ENCODE peak calls at places on chromosomes 4 and X, in five cellular contexts. J is pancreas, Y is endodermal cell, W is upper lobe of left lung, B is prostate gland. D is an unnamed sample.

GRCh38 chrX:7170903-7171302 is 22.9 kb upstream of the PUDP start:
- DNase-seq in J (no peak), Y (peak), W (peak), B (no peak), D (no peak)

GRCh38 chr4:139736257-139736626 is 70.6 kb downstream of the MGST2 start:
- DNase-seq in J (no peak), Y (peak), W (no peak), B (no peak), D (no peak)

GRCh38 chrX:89034679-89035078 is 287.7 kb downstream of the CPXCR1 start:
- DNase-seq in J (no peak), Y (no peak), W (no peak), B (no peak), D (no peak)

GRCh38 chrX:13898084-13898483 is 81.2 kb upstream of the GPM6B start:
- DNase-seq in J (no peak), Y (peak), W (no peak), B (no peak), D (no peak)

GRCh38 chrX:107562482-107562881 is 65.8 kb upstream of the PRPS1 start:
- DNase-seq in J (no peak), Y (peak), W (no peak), B (no peak), D (no peak)

GRCh38 chr4:118280501-118281218 is 72.1 kb downstream of the PRSS12 start:
- DNase-seq in J (no peak), Y (peak), W (peak), B (peak), D (no peak)

GRCh38 chr4:158208931-158209640 is 1.2 kb upstream of the TMEM144 start:
- DNase-seq in J (no peak), Y (no peak), W (no peak), B (no peak), D (no peak)

GRCh38 chr4:76035146-76035545 is 724 bp downstream of the CXCL11 start:
- DNase-seq in J (no peak), Y (no peak), W (no peak), B (no peak), D (no peak)

GRCh38 chrX:23752740-23753435 is 9.8 kb upstream of the ACOT9 start:
- DNase-seq in J (no peak), Y (no peak), W (no peak), B (no peak), D (no peak)

GRCh38 chr4:174084542-174084941 is 198.9 kb downstream of the FBXO8 start:
- DNase-seq in J (no peak), Y (no peak), W (no peak), B (no peak), D (no peak)

GRCh38 chr4:82431026-82431745 is 796 bp downstream of the ENOPH1 start:
- DNase-seq in J (peak), Y (peak), W (peak), B (peak), D (no peak)

GRCh38 chr4:109702950-109703663 is at the start of gene CASP6:
- DNase-seq in J (peak), Y (peak), W (peak), B (peak), D (peak)

GRCh38 chr4:186931519-186931918 is 207.9 kb upstream of the FAT1 start:
- DNase-seq in J (no peak), Y (no peak), W (no peak), B (no peak), D (no peak)

GRCh38 chr4:106717094-106717493 is 319.0 kb downstream of the DKK2 start:
- DNase-seq in J (no peak), Y (no peak), W (no peak), B (no peak), D (no peak)

GRCh38 chrX:129522184-129523059 is 868 bp downstream of the SMARCA1 start:
- DNase-seq in J (peak), Y (peak), W (peak), B (peak), D (no peak)

GRCh38 chrX:101009086-101009485 is 39.6 kb downstream of the ARL13A start:
- DNase-seq in J (no peak), Y (no peak), W (no peak), B (no peak), D (no peak)

GRCh38 chrX:15653961-15654360 is 10.6 kb downstream of the CLTRN start:
- DNase-seq in J (no peak), Y (no peak), W (no peak), B (no peak), D (no peak)

GRCh38 chr4:835148-836002 is 9.4 kb upstream of the CPLX1 start:
- DNase-seq in J (peak), Y (no peak), W (peak), B (no peak), D (no peak)

GRCh38 chr4:81214518-81215218 is 354 bp downstream of the PRKG2 start:
- DNase-seq in J (peak), Y (peak), W (peak), B (no peak), D (no peak)

GRCh38 chrX:67693928-67694327 is 150.1 kb downstream of the AR start:
- DNase-seq in J (no peak), Y (no peak), W (no peak), B (no peak), D (no peak)

GRCh38 chr4:30721353-30722091 is 1.4 kb downstream of the PCDH7 start:
- DNase-seq in J (peak), Y (peak), W (no peak), B (peak), D (no peak)

GRCh38 chr4:30720656-30721352 is 635 bp downstream of the PCDH7 start:
- DNase-seq in J (peak), Y (no peak), W (no peak), B (no peak), D (no peak)

GRCh38 chr4:30722916-30723270 is 2.7 kb downstream of the PCDH7 start:
- DNase-seq in J (no peak), Y (peak), W (no peak), B (no peak), D (no peak)

GRCh38 chr4:30724217-30724616 is 4.0 kb downstream of the PCDH7 start:
- DNase-seq in J (no peak), Y (no peak), W (no peak), B (no peak), D (no peak)

GRCh38 chr4:30722092-30722915 is 2.1 kb downstream of the PCDH7 start:
- DNase-seq in J (peak), Y (no peak), W (no peak), B (no peak), D (no peak)
- H3K4me3 ChIP-seq in J (no peak), Y (peak), W (peak), B (peak), D (no peak)

GRCh38 chr4:37388672-37389368 is 144.3 kb downstream of the NWD2 start:
- DNase-seq in J (no peak), Y (peak), W (peak), B (no peak), D (no peak)

GRCh38 chr4:37393889-37394288 is 149.3 kb downstream of the NWD2 start:
- DNase-seq in J (no peak), Y (no peak), W (no peak), B (no peak), D (no peak)

GRCh38 chr4:37389369-37389765 is 144.8 kb downstream of the NWD2 start:
- DNase-seq in J (no peak), Y (peak), W (no peak), B (no peak), D (no peak)

GRCh38 chr4:37392540-37393255 is 148.2 kb downstream of the NWD2 start:
- DNase-seq in J (peak), Y (no peak), W (peak), B (no peak), D (no peak)

DNA sequence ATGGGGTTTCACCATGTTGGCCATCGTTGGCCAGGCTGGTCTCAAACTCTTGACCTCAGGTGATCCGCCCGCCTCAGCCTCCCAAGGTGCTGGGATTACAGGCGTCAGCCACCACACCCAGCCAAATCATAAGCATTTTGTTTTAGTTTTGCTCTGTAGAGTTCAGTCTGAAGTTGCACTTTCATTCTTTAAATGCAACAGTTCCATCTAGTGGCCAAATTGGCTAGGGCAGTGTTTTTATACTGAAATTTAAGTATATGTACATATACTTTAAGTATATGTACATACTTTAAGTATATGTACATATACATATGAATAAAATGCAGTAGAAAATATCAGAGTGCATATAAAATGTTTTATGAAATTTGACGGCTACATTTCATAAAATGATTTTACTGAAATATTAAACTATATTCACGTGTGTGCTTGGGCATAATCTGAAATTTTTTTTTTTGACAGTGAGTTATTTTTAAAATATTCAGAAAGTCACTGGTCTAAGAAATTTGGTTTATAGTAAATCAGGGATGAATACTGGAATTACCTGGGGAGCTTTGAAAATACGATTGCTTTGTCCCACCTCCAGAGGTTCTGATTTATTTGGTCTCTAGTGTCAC is 145.5 kb downstream of the NWD2 start:
- DNase-seq in J (no peak), Y (peak), W (no peak), B (peak), D (peak)
- H3K4me3 ChIP-seq in J (no peak), Y (no peak), W (no peak), B (no peak), D (no peak)

GRCh38 chrX:73979551-73980131 is 324.3 kb upstream of the ZCCHC13 start:
- DNase-seq in J (no peak), Y (no peak), W (no peak), B (no peak), D (no peak)

DNA sequence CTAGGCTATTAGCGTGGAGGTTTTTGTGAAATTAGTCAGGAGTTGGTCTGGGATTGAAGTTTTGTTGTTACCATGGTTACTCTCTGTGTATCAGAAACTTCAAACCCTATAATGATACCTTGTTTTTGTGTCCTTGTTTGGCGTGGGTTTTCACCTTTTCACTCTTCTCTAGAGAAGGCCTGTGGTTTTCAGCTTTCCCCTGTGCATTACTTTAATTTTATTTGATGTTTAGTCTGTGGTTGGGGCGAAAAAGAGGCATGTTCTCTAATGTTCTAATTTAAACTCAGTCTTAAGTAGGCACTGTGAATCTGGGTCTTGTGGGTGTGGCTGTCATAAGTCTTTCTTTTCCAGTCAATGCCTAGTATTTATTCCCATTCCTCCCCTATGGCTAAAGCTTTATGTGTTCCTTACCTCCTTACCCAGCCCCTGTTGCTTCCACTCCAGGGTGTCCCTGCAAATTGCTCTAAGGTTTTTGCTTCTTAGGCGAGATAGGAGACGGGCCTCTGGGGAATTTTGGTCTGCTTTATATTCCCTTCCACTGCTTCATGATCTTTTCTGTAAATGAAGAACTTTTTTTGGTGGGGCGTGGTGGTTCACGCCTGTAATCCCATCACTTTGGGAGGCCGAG is 326.3 kb upstream of the ZCCHC13 start:
- DNase-seq in J (no peak), Y (peak), W (no peak), B (no peak), D (peak)
- H3K4me3 ChIP-seq in J (no peak), Y (no peak), W (no peak), B (no peak), D (no peak)

DNA sequence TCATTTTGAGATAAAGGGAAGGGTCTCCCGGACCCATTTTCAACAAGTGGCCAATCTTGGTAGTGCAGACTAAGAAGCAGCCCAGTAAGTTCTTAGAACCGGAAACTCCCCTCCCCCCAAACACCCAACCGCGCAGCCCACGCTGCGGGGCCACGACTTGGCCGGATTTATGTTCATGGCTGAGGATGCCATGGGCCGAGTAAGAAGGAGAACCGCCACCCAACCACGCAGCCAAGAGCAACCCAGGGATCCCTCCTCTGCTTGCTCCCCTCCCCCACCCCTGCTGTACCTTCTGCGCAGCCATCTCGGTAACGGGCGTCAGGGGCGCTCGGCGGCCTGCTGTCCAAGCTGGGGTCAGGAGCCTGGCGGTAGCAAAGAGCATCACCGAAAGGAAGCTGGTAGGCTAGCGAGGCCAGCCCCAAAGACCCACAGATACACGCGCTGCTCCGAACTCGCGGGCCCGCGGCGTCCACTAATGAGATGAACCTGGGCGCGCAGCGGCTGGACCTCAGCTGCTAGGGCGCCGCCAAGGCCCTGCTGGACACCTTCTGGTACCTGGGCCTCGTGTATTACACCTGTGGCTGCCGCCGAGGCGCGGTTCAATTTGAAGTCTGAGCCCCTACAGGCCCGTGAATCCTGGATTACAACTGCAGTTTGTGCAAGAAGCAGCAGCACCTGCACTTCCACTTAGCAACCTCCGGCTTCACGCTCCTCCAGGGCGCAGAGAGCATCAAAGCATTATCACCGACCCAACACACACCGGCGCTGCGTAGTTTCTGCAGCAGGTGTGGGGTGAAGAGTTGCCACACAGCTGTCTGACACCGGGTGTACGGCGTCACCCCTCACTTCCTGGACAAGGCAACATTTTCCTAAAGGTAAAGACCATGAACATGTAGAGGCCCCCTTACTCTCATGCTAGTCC is 63.4 kb downstream of the NUDT10 start:
- DNase-seq in J (peak), Y (peak), W (peak), B (peak), D (no peak)
- H3K4me3 ChIP-seq in J (peak), Y (no peak), W (peak), B (peak), D (no peak)

D was measured in GM12864.